ENCODE peak calls at places on chromosomes 3 and 15, in four cellular contexts. One of them, this sample, is unnamed.

GRCh38 chr15:49876401-49877038 is 242.5 kb downstream of the ATP8B4 start:
- DNase-seq in ovary: no peak
- DNase-seq in AG09309: no peak
- DNase-seq in IMR-90: no peak
- DNase-seq in this sample: no peak

GRCh38 chr3:49358884-49359225 is 702 bp upstream of the GPX1 start:
- DNase-seq in ovary: no peak
- DNase-seq in IMR-90: no peak
- DNase-seq in AG09309: no peak
- DNase-seq in this sample: peak

GRCh38 chr3:87082806-87083440 is 92.0 kb upstream of the VGLL3 start:
- DNase-seq in IMR-90: peak
- DNase-seq in AG09309: peak
- DNase-seq in ovary: no peak
- DNase-seq in this sample: peak

GRCh38 chr3:133459400-133459799 is 59.5 kb downstream of the BFSP2 start:
- DNase-seq in ovary: no peak
- DNase-seq in AG09309: no peak
- DNase-seq in IMR-90: no peak
- DNase-seq in this sample: no peak

GRCh38 chr15:89009080-89009479 is 79.2 kb upstream of the ABHD2 start:
- DNase-seq in AG09309: no peak
- DNase-seq in ovary: no peak
- DNase-seq in IMR-90: no peak
- DNase-seq in this sample: no peak

GRCh38 chr3:90015688-90016356 is 908.4 kb downstream of the EPHA3 start:
- DNase-seq in ovary: peak
- DNase-seq in AG09309: peak
- DNase-seq in IMR-90: peak
- DNase-seq in this sample: peak

GRCh38 chr15:100831466-100831865 is 48.2 kb upstream of the ALDH1A3 start:
- DNase-seq in AG09309: no peak
- DNase-seq in ovary: no peak
- DNase-seq in IMR-90: no peak
- DNase-seq in this sample: no peak

GRCh38 chr3:177764377-177764912 is 567.2 kb upstream of the TBL1XR1 start:
- DNase-seq in IMR-90: peak
- DNase-seq in AG09309: no peak
- DNase-seq in ovary: no peak
- DNase-seq in this sample: peak

GRCh38 chr3:187735837-187736236 is 9.4 kb downstream of the BCL6 start:
- DNase-seq in IMR-90: no peak
- DNase-seq in ovary: no peak
- DNase-seq in AG09309: no peak
- DNase-seq in this sample: no peak

GRCh38 chr3:182490601-182491485 is 302.5 kb upstream of the ATP11B start:
- DNase-seq in AG09309: no peak
- DNase-seq in IMR-90: no peak
- DNase-seq in ovary: no peak
- DNase-seq in this sample: peak

GRCh38 chr3:191290311-191291025 is 38.7 kb upstream of the CCDC50 start:
- DNase-seq in IMR-90: no peak
- DNase-seq in AG09309: no peak
- DNase-seq in ovary: no peak
- DNase-seq in this sample: no peak

GRCh38 chr3:32398531-32398930 is 6.9 kb downstream of the CMTM7 start:
- DNase-seq in ovary: no peak
- DNase-seq in AG09309: no peak
- DNase-seq in IMR-90: no peak
- DNase-seq in this sample: no peak

GRCh38 chr3:60551455-60552209 is 699.6 kb downstream of the FHIT start:
- DNase-seq in IMR-90: no peak
- DNase-seq in AG09309: no peak
- DNase-seq in ovary: no peak
- DNase-seq in this sample: no peak

GRCh38 chr15:98612490-98613110 is 35.7 kb upstream of the IGF1R start:
- DNase-seq in AG09309: no peak
- DNase-seq in ovary: no peak
- DNase-seq in IMR-90: no peak
- DNase-seq in this sample: no peak

GRCh38 chr3:186283096-186283495 is 78.9 kb downstream of the DGKG start:
- DNase-seq in AG09309: no peak
- DNase-seq in IMR-90: peak
- DNase-seq in ovary: no peak
- DNase-seq in this sample: no peak

GRCh38 chr3:174397848-174398247 is 461.3 kb upstream of the NAALADL2 start:
- DNase-seq in AG09309: no peak
- DNase-seq in IMR-90: peak
- DNase-seq in ovary: no peak
- DNase-seq in this sample: peak

GRCh38 chr15:27864719-27865118 is 234.4 kb downstream of the OCA2 start:
- DNase-seq in AG09309: no peak
- DNase-seq in ovary: no peak
- DNase-seq in IMR-90: no peak
- DNase-seq in this sample: no peak

GRCh38 chr3:52055537-52056351 is 627 bp downstream of the DUSP7 start:
- DNase-seq in ovary: peak
- DNase-seq in AG09309: no peak
- DNase-seq in IMR-90: peak
- DNase-seq in this sample: peak

GRCh38 chr15:78625621-78626280 is 5.0 kb upstream of the CHRNA3 start:
- DNase-seq in IMR-90: no peak
- DNase-seq in ovary: no peak
- DNase-seq in AG09309: no peak
- DNase-seq in this sample: no peak

GRCh38 chr15:70319466-70319865 is 221.7 kb upstream of the TLE3 start:
- DNase-seq in ovary: no peak
- DNase-seq in AG09309: no peak
- DNase-seq in IMR-90: no peak
- DNase-seq in this sample: no peak

GRCh38 chr15:93312891-93313486 is 224.0 kb upstream of the RGMA start:
- DNase-seq in AG09309: no peak
- DNase-seq in IMR-90: no peak
- DNase-seq in ovary: no peak
- DNase-seq in this sample: no peak

GRCh38 chr15:49490963-49491362 is 67.9 kb downstream of the FGF7 start:
- DNase-seq in ovary: no peak
- DNase-seq in AG09309: no peak
- DNase-seq in IMR-90: peak
- DNase-seq in this sample: peak

GRCh38 chr3:71987089-71987735 is 202.3 kb upstream of the PROK2 start:
- DNase-seq in AG09309: no peak
- DNase-seq in IMR-90: peak
- DNase-seq in ovary: no peak
- DNase-seq in this sample: peak

GRCh38 chr3:18190646-18191045 is 234.5 kb downstream of the SATB1 start:
- DNase-seq in ovary: no peak
- DNase-seq in AG09309: peak
- DNase-seq in IMR-90: no peak
- DNase-seq in this sample: no peak

GRCh38 chr3:165206454-165207266 is 10.5 kb upstream of the SLITRK3 start:
- DNase-seq in AG09309: peak
- DNase-seq in IMR-90: peak
- DNase-seq in ovary: peak
- DNase-seq in this sample: peak

GRCh38 chr15:100055821-100056220 is 286.0 kb downstream of the ADAMTS17 start:
- DNase-seq in IMR-90: no peak
- DNase-seq in AG09309: no peak
- DNase-seq in ovary: no peak
- DNase-seq in this sample: no peak

GRCh38 chr15:85754993-85755392 is 39.7 kb downstream of the KLHL25 start:
- DNase-seq in ovary: peak
- DNase-seq in IMR-90: peak
- DNase-seq in AG09309: no peak
- DNase-seq in this sample: no peak

GRCh38 chr15:100187677-100188076 is 154.1 kb downstream of the ADAMTS17 start:
- DNase-seq in AG09309: no peak
- DNase-seq in ovary: no peak
- DNase-seq in IMR-90: no peak
- DNase-seq in this sample: no peak

GRCh38 chr15:96502196-96502595 is 171.7 kb downstream of the NR2F2 start:
- DNase-seq in AG09309: no peak
- DNase-seq in IMR-90: no peak
- DNase-seq in ovary: no peak
- DNase-seq in this sample: no peak

GRCh38 chr3:143139786-143140185 is 20.2 kb downstream of the CHST2 start:
- DNase-seq in AG09309: no peak
- DNase-seq in IMR-90: peak
- DNase-seq in ovary: no peak
- DNase-seq in this sample: peak

GRCh38 chr15:65595960-65596359 is 15.0 kb downstream of the INTS14 start:
- DNase-seq in AG09309: no peak
- DNase-seq in IMR-90: no peak
- DNase-seq in ovary: no peak
- DNase-seq in this sample: peak
- TF ChIP-seq CTCF in AG09309: peak
- TF ChIP-seq CTCF in IMR-90: peak
- TF ChIP-seq CTCF in ovary: no peak
- TF ChIP-seq CTCF in this sample: peak

GRCh38 chr15:26628879-26629529 is 143.9 kb downstream of the GABRB3 start:
- DNase-seq in ovary: peak
- DNase-seq in AG09309: no peak
- DNase-seq in IMR-90: peak
- DNase-seq in this sample: peak

GRCh38 chr15:26630857-26631256 is 142.0 kb downstream of the GABRB3 start:
- DNase-seq in ovary: no peak
- DNase-seq in AG09309: no peak
- DNase-seq in IMR-90: no peak
- DNase-seq in this sample: no peak

GRCh38 chr15:26631894-26632293 is 141.0 kb downstream of the GABRB3 start:
- DNase-seq in AG09309: no peak
- DNase-seq in IMR-90: no peak
- DNase-seq in ovary: no peak
- DNase-seq in this sample: no peak

GRCh38 chr15:26624128-26624527 is 148.7 kb downstream of the GABRB3 start:
- DNase-seq in AG09309: no peak
- DNase-seq in ovary: no peak
- DNase-seq in IMR-90: no peak
- DNase-seq in this sample: no peak

DNA sequence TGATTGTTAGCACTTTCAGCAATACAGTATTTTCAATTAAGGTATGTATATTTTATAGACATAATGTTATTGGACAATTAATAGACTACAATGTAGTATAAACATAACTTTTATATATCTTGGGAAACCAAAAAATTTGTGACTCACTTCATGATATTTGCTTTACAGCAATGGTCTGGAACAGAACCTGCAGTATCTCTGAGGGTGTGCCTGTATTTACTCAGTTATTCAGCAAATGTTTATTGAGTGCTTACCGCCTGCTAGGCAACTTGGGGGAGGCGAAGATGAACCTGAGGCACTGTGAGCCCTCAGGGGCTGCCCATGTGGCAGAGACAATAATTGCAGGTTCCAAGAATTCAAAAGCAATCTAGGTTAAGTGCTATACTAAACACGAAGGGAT is 144.8 kb downstream of the GABRB3 start:
- DNase-seq in ovary: no peak
- DNase-seq in IMR-90: no peak
- DNase-seq in AG09309: no peak
- DNase-seq in this sample: no peak
- H3K4me3 ChIP-seq in ovary: no peak
- H3K4me3 ChIP-seq in IMR-90: no peak
- H3K4me3 ChIP-seq in AG09309: no peak
- H3K4me3 ChIP-seq in this sample: no peak

GRCh38 chr15:63530762-63531299 is 26.4 kb downstream of the USP3 start:
- DNase-seq in ovary: no peak
- DNase-seq in AG09309: no peak
- DNase-seq in IMR-90: no peak
- DNase-seq in this sample: no peak

GRCh38 chr15:63528138-63528659 is 23.8 kb downstream of the USP3 start:
- DNase-seq in IMR-90: no peak
- DNase-seq in ovary: no peak
- DNase-seq in AG09309: no peak
- DNase-seq in this sample: no peak

GRCh38 chr15:63530235-63530634 is 25.8 kb downstream of the USP3 start:
- DNase-seq in IMR-90: no peak
- DNase-seq in AG09309: no peak
- DNase-seq in ovary: no peak
- DNase-seq in this sample: no peak

GRCh38 chr15:63532307-63532744 is 27.9 kb downstream of the USP3 start:
- DNase-seq in AG09309: no peak
- DNase-seq in IMR-90: peak
- DNase-seq in ovary: no peak
- DNase-seq in this sample: peak

DNA sequence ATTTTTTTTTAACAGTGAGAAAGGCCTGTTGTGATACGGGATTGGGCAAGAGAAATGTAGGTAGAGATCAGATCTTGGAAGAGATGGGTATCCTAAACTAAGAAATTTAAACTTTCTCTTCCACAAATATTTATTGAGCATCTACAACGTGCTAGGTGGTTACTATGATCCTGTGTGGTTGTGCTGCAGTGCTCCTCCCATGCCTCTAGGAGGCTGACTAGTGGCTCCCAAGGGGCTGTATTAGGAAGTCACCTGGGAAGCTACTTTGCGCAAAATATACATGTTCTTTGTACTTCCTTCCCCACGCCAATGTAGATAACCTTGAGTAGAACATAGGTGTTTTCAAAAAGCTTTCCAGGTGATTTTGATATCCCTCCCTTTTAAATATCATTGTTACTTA is 27.2 kb downstream of the USP3 start:
- DNase-seq in ovary: no peak
- DNase-seq in IMR-90: no peak
- DNase-seq in AG09309: no peak
- DNase-seq in this sample: no peak
- TF ChIP-seq CTCF in ovary: no peak
- TF ChIP-seq CTCF in IMR-90: no peak
- TF ChIP-seq CTCF in AG09309: peak
- TF ChIP-seq CTCF in this sample: peak

DNA sequence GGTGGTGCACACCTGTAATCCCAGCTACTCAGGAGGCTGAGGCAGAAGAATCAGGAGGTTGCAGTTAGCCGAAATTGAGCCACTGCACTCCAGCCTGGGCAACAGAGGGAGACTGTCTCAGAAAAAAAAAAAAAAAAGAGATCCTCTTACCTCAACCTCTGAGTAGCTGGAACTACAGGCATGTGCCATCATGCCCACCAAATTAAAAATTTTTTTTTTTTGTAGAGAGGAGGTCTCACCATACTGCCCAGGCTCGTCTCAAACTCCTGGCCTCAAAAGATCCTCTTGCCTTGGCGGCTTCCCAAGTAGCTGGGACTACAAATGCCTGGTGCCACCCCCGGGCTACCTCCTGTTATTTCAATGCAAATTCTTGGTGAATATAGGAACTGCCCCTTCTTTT is 1.5 kb downstream of the UMPS start:
- DNase-seq in ovary: no peak
- DNase-seq in AG09309: no peak
- DNase-seq in IMR-90: no peak
- DNase-seq in this sample: no peak
- H3K4me3 ChIP-seq in ovary: no peak
- H3K4me3 ChIP-seq in AG09309: no peak
- H3K4me3 ChIP-seq in IMR-90: no peak
- H3K4me3 ChIP-seq in this sample: no peak